ENCODE peak calls at places on chromosomes 13 and 19, in four cellular contexts. One of them, this sample, is unnamed.

GRCh38 chr13:50085063-50085462 is 69.8 kb downstream of the KCNRG start:
- DNase-seq in smooth muscle cell of the brain vasculature: no peak
- DNase-seq in NCI-H1092: no peak
- DNase-seq in fibroblast of lung: no peak
- DNase-seq in this sample: peak

GRCh38 chr19:3227054-3227626 is 2.7 kb downstream of the CELF5 start:
- DNase-seq in smooth muscle cell of the brain vasculature: no peak
- DNase-seq in NCI-H1092: no peak
- DNase-seq in fibroblast of lung: no peak
- DNase-seq in this sample: no peak

GRCh38 chr13:91845612-91846011 is 447.2 kb downstream of the GPC5 start:
- DNase-seq in fibroblast of lung: no peak
- DNase-seq in NCI-H1092: no peak
- DNase-seq in smooth muscle cell of the brain vasculature: no peak
- DNase-seq in this sample: no peak

GRCh38 chr13:63455938-63456337 is 2040.3 kb upstream of the PCDH20 start:
- DNase-seq in fibroblast of lung: no peak
- DNase-seq in NCI-H1092: no peak
- DNase-seq in smooth muscle cell of the brain vasculature: no peak
- DNase-seq in this sample: peak

GRCh38 chr13:21735621-21736401 is 64.9 kb downstream of the FGF9 start:
- DNase-seq in NCI-H1092: peak
- DNase-seq in smooth muscle cell of the brain vasculature: no peak
- DNase-seq in fibroblast of lung: no peak
- DNase-seq in this sample: no peak

GRCh38 chr19:29480507-29480906 is 45.3 kb upstream of the VSTM2B start:
- DNase-seq in NCI-H1092: no peak
- DNase-seq in fibroblast of lung: no peak
- DNase-seq in smooth muscle cell of the brain vasculature: no peak
- DNase-seq in this sample: no peak

GRCh38 chr13:85148009-85148408 is 651.2 kb downstream of the SLITRK6 start:
- DNase-seq in NCI-H1092: peak
- DNase-seq in smooth muscle cell of the brain vasculature: no peak
- DNase-seq in fibroblast of lung: peak
- DNase-seq in this sample: no peak

GRCh38 chr19:32637480-32637879 is 37.5 kb downstream of the ANKRD27 start:
- DNase-seq in fibroblast of lung: no peak
- DNase-seq in NCI-H1092: no peak
- DNase-seq in smooth muscle cell of the brain vasculature: no peak
- DNase-seq in this sample: no peak

GRCh38 chr13:60335531-60335930 is 61.5 kb upstream of the TDRD3 start:
- DNase-seq in NCI-H1092: no peak
- DNase-seq in fibroblast of lung: peak
- DNase-seq in smooth muscle cell of the brain vasculature: no peak
- DNase-seq in this sample: peak

GRCh38 chr19:2187164-2187563 is 23.4 kb downstream of the DOT1L start:
- DNase-seq in smooth muscle cell of the brain vasculature: no peak
- DNase-seq in NCI-H1092: no peak
- DNase-seq in fibroblast of lung: no peak
- DNase-seq in this sample: no peak

This sample was measured in ELR.